ENCODE peak calls at places on chromosomes 4 and X, in five cellular contexts. Z is NCI-H1436, C is posterior cingulate gyrus, P is dermis blood vessel endothelial cell, N is foreskin keratinocyte. R is an unnamed sample.

GRCh38 chrX:13540602-13541001 is 28.8 kb upstream of the EGFL6 start:
- DNase-seq in C (no peak), P (no peak), N (no peak), Z (no peak), R (no peak)

GRCh38 chr4:139684351-139684750 is 18.7 kb downstream of the MGST2 start:
- DNase-seq in P (no peak), C (no peak), Z (no peak), N (no peak), R (no peak)

GRCh38 chrX:130120746-130121504 is 10.6 kb upstream of the ELF4 start:
- DNase-seq in C (no peak), P (peak), Z (peak), N (no peak), R (peak)

GRCh38 chrX:39811391-39811790 is 286.4 kb downstream of the BCOR start:
- DNase-seq in Z (no peak), N (no peak), P (no peak), C (no peak), R (no peak)

GRCh38 chr4:180630012-180630411 is 1613.2 kb upstream of the TENM3 start:
- DNase-seq in N (no peak), Z (no peak), P (no peak), C (no peak), R (no peak)

GRCh38 chrX:73562458-73562857 is 539 bp upstream of the CHIC1 start:
- DNase-seq in P (no peak), Z (no peak), C (no peak), N (peak), R (no peak)

GRCh38 chr4:147492761-147493160 is 11.9 kb downstream of the EDNRA start:
- DNase-seq in Z (no peak), P (no peak), N (no peak), C (no peak), R (no peak)

GRCh38 chrX:44071847-44072545 is 98.8 kb upstream of the NDP start:
- DNase-seq in P (no peak), N (peak), C (no peak), Z (no peak), R (no peak)

GRCh38 chr4:5999830-6000365 is 18.3 kb downstream of the C4orf50 start:
- DNase-seq in Z (no peak), N (no peak), C (no peak), P (no peak), R (no peak)

R was measured in NCI-H1930.